ENCODE peak calls at places on chromosomes 16 and 17, in four cellular contexts. One of them, this sample, is unnamed.

GRCh38 chr16:4372578-4373355 is 1.1 kb downstream of the VASN start:
- DNase-seq in effector CD4-positive, alpha-beta T cell: no peak
- DNase-seq in uterus: peak; percentile 80
- DNase-seq in KG1: no peak
- DNase-seq in this sample: no peak

GRCh38 chr17:33560165-33560564 is 267.1 kb upstream of the ASIC2 start:
- DNase-seq in KG1: no peak
- DNase-seq in uterus: no peak
- DNase-seq in effector CD4-positive, alpha-beta T cell: no peak
- DNase-seq in this sample: no peak

GRCh38 chr17:71402007-71402406 is 718.8 kb upstream of the SOX9 start:
- DNase-seq in effector CD4-positive, alpha-beta T cell: no peak
- DNase-seq in uterus: no peak
- DNase-seq in KG1: no peak
- DNase-seq in this sample: no peak

GRCh38 chr16:89366561-89367537 is 123.5 kb downstream of the ANKRD11 start:
- DNase-seq in KG1: no peak
- DNase-seq in uterus: no peak
- DNase-seq in effector CD4-positive, alpha-beta T cell: no peak
- DNase-seq in this sample: no peak

GRCh38 chr16:20313741-20314140 is 13.6 kb downstream of the GP2 start:
- DNase-seq in effector CD4-positive, alpha-beta T cell: no peak
- DNase-seq in uterus: no peak
- DNase-seq in KG1: no peak
- DNase-seq in this sample: no peak

GRCh38 chr17:42706732-42707131 is 24.4 kb downstream of the CNTNAP1 start:
- DNase-seq in uterus: no peak
- DNase-seq in effector CD4-positive, alpha-beta T cell: peak; percentile 24
- DNase-seq in KG1: peak; percentile 18
- DNase-seq in this sample: no peak

GRCh38 chr17:38459556-38459955 is 31.3 kb downstream of the ARHGAP23 start:
- DNase-seq in effector CD4-positive, alpha-beta T cell: no peak
- DNase-seq in uterus: no peak
- DNase-seq in KG1: no peak
- DNase-seq in this sample: no peak

GRCh38 chr17:62998665-62999393 is 32.8 kb downstream of the TANC2 start:
- DNase-seq in effector CD4-positive, alpha-beta T cell: no peak
- DNase-seq in uterus: no peak
- DNase-seq in KG1: no peak
- DNase-seq in this sample: no peak

GRCh38 chr17:1083451-1084187 is 86.7 kb downstream of the TIMM22 start:
- DNase-seq in KG1: no peak
- DNase-seq in uterus: no peak
- DNase-seq in effector CD4-positive, alpha-beta T cell: no peak
- DNase-seq in this sample: no peak

GRCh38 chr16:67277294-67277998 is 1.9 kb upstream of the PLEKHG4 start:
- DNase-seq in uterus: peak; percentile 67
- DNase-seq in effector CD4-positive, alpha-beta T cell: no peak
- DNase-seq in KG1: no peak
- DNase-seq in this sample: no peak

This sample was measured in Kasumi-1.